ENCODE peak calls at places on chromosome 10, in five cellular contexts. I is midbrain, S is NCI-H510A treated with DMSO at 0.1 percent for 48 hours, Q is ovary, X is NCI-H1048. O is an unnamed sample.

GRCh38 chr10:85606401-85606800 is 760.2 kb downstream of the GRID1 start:
- DNase-seq in I (no peak), S (no peak), Q (no peak), X (no peak), O (no peak)

GRCh38 chr10:59234814-59235429 is 58.5 kb downstream of the PHYHIPL start:
- DNase-seq in I (peak; percentile 48), S (peak; percentile 6), Q (no peak), X (peak; percentile 3), O (peak; percentile 22)

GRCh38 chr10:123144697-123145541 is 3.0 kb upstream of the HMX2 start:
- DNase-seq in I (no peak), S (no peak), Q (no peak), X (no peak), O (no peak)

GRCh38 chr10:73969224-73969811 is 28.6 kb upstream of the VCL start:
- DNase-seq in I (no peak), S (no peak), Q (no peak), X (no peak), O (no peak)

GRCh38 chr10:108561649-108562048 is 1361.7 kb downstream of the XPNPEP1 start:
- DNase-seq in I (no peak), S (no peak), Q (no peak), X (no peak), O (no peak)

GRCh38 chr10:126409821-126410220 is 21.5 kb upstream of the ADAM12 start:
- DNase-seq in I (no peak), S (no peak), Q (no peak), X (no peak), O (no peak)

GRCh38 chr10:91536101-91536500 is 96.8 kb downstream of the PPP1R3C start:
- DNase-seq in I (no peak), S (no peak), Q (peak; percentile 63), X (no peak), O (no peak)

GRCh38 chr10:124155781-124156401 is 62.5 kb upstream of the CHST15 start:
- DNase-seq in I (no peak), S (no peak), Q (peak; percentile 71), X (no peak), O (no peak)

GRCh38 chr10:16559236-16559773 is 37.6 kb upstream of the C1QL3 start:
- DNase-seq in I (no peak), S (no peak), Q (no peak), X (no peak), O (no peak)

GRCh38 chr10:109762556-109762955 is 160.8 kb downstream of the XPNPEP1 start:
- DNase-seq in I (no peak), S (no peak), Q (no peak), X (no peak), O (no peak)

GRCh38 chr10:60351191-60351853 is 38.4 kb downstream of the ANK3 start:
- DNase-seq in I (no peak), S (no peak), Q (no peak), X (no peak), O (no peak)

GRCh38 chr10:14126697-14127440 is 203.9 kb downstream of the FRMD4A start:
- DNase-seq in I (no peak), S (no peak), Q (no peak), X (no peak), O (no peak)

GRCh38 chr10:48464871-48465736 is 139.8 kb downstream of the ARHGAP22 start:
- DNase-seq in I (peak; percentile 58), S (no peak), Q (no peak), X (no peak), O (no peak)

GRCh38 chr10:76302491-76302890 is 871.1 kb downstream of the LRMDA start:
- DNase-seq in I (no peak), S (no peak), Q (no peak), X (no peak), O (no peak)

GRCh38 chr10:61153766-61154165 is 209.8 kb upstream of the RHOBTB1 start:
- DNase-seq in I (no peak), S (no peak), Q (no peak), X (no peak), O (no peak)

GRCh38 chr10:37803269-37803668 is 54.1 kb downstream of the ZNF248 start:
- DNase-seq in I (no peak), S (no peak), Q (no peak), X (no peak), O (no peak)

GRCh38 chr10:44386546-44387052 is 1.7 kb upstream of the CXCL12 start:
- DNase-seq in I (peak; percentile 57), S (peak; percentile 4), Q (peak; percentile 49), X (no peak), O (peak; percentile 10)

GRCh38 chr10:133307776-133308430 is 769 bp downstream of the TUBGCP2 start:
- DNase-seq in I (peak; percentile 6), S (peak; percentile 71), Q (peak; percentile 42), X (peak; percentile 73), O (peak; percentile 74)

GRCh38 chr10:35752469-35753450 is 110.7 kb upstream of the FZD8 start:
- DNase-seq in I (no peak), S (no peak), Q (no peak), X (no peak), O (no peak)

GRCh38 chr10:132374612-132375011 is 22.4 kb upstream of the PWWP2B start:
- DNase-seq in I (no peak), S (no peak), Q (no peak), X (no peak), O (no peak)

GRCh38 chr10:96673318-96674099 is 46.8 kb downstream of the PIK3AP1 start:
- DNase-seq in I (peak; percentile 36), S (no peak), Q (peak; percentile 70), X (no peak), O (no peak)

O was measured in NCI-H146.